ENCODE peak calls at places on chromosomes 3 and 15, in four cellular contexts. R is K562, Z is HepG2, B is GM12878. C is an unnamed sample.

GRCh38 chr15:48580736-48581135 is 64.8 kb downstream of the FBN1 start:
- DNase-seq in R (no peak), Z (no peak), B (no peak), C (no peak)

GRCh38 chr15:79373728-79374127 is 58.4 kb upstream of the MINAR1 start:
- DNase-seq in R (no peak), Z (no peak), B (no peak), C (no peak)

GRCh38 chr3:128845119-128845518 is 34.3 kb upstream of the ACAD9 start:
- DNase-seq in R (peak), Z (peak), B (no peak), C (no peak)

GRCh38 chr3:66484106-66484857 is 16.5 kb downstream of the LRIG1 start:
- DNase-seq in R (no peak), Z (no peak), B (no peak), C (no peak)

GRCh38 chr15:94126999-94127398 is 104.4 kb upstream of the MCTP2 start:
- DNase-seq in R (no peak), Z (no peak), B (no peak), C (no peak)

GRCh38 chr3:162541923-162542322 is 1045.3 kb downstream of the OTOL1 start:
- DNase-seq in R (no peak), Z (no peak), B (no peak), C (no peak)

GRCh38 chr15:78726870-78727551 is 84.3 kb downstream of the ADAMTS7 start:
- DNase-seq in R (peak), Z (peak), B (no peak), C (peak)

GRCh38 chr3:28677581-28677980 is 329.0 kb upstream of the AZI2 start:
- DNase-seq in R (no peak), Z (no peak), B (no peak), C (no peak)

GRCh38 chr3:106309274-106309673 is 440.5 kb upstream of the CBLB start:
- DNase-seq in R (no peak), Z (no peak), B (no peak), C (no peak)

GRCh38 chr3:119796785-119797184 is 14.9 kb downstream of the NR1I2 start:
- DNase-seq in R (peak), Z (peak), B (no peak), C (no peak)

GRCh38 chr3:150345021-150345538 is 63.0 kb upstream of the TSC22D2 start:
- DNase-seq in R (no peak), Z (peak), B (no peak), C (no peak)

GRCh38 chr3:183699238-183699947 is 1.8 kb downstream of the YEATS2 start:
- DNase-seq in R (peak), Z (no peak), B (no peak), C (no peak)

GRCh38 chr3:11570251-11570650 is 73.5 kb downstream of the VGLL4 start:
- DNase-seq in R (no peak), Z (no peak), B (no peak), C (no peak)

GRCh38 chr3:193016437-193016887 is 98.8 kb upstream of the MB21D2 start:
- DNase-seq in R (no peak), Z (no peak), B (no peak), C (no peak)

GRCh38 chr3:129016366-129016724 is 15.2 kb downstream of the EFCC1 start:
- DNase-seq in R (no peak), Z (peak), B (no peak), C (no peak)

GRCh38 chr15:89087066-89087829 is 1.0 kb upstream of the ABHD2 start:
- DNase-seq in R (no peak), Z (no peak), B (no peak), C (no peak)

GRCh38 chr3:12663311-12663935 is 494 bp downstream of the RAF1 start:
- DNase-seq in R (no peak), Z (no peak), B (no peak), C (no peak)

GRCh38 chr15:82832601-82833209 is 23.3 kb downstream of the WHAMM start:
- DNase-seq in R (no peak), Z (no peak), B (peak), C (no peak)

GRCh38 chr3:44870375-44871061 is 3.9 kb upstream of the TGM4 start:
- DNase-seq in R (no peak), Z (peak), B (no peak), C (no peak)

GRCh38 chr15:61038387-61038786 is 190.7 kb downstream of the RORA start:
- DNase-seq in R (peak), Z (no peak), B (no peak), C (peak)

GRCh38 chr3:99965077-99965476 is 147.4 kb downstream of the CMSS1 start:
- DNase-seq in R (no peak), Z (no peak), B (no peak), C (no peak)

GRCh38 chr3:113018461-113019181 is 27.8 kb downstream of the GTPBP8 start:
- DNase-seq in R (peak), Z (no peak), B (no peak), C (no peak)

GRCh38 chr3:45922039-45922326 is 21.3 kb upstream of the CXCR6 start:
- DNase-seq in R (no peak), Z (no peak), B (no peak), C (no peak)
- TF ChIP-seq FOXM1 in R (no peak), Z (no peak), B (no peak), C (no peak)

DNA sequence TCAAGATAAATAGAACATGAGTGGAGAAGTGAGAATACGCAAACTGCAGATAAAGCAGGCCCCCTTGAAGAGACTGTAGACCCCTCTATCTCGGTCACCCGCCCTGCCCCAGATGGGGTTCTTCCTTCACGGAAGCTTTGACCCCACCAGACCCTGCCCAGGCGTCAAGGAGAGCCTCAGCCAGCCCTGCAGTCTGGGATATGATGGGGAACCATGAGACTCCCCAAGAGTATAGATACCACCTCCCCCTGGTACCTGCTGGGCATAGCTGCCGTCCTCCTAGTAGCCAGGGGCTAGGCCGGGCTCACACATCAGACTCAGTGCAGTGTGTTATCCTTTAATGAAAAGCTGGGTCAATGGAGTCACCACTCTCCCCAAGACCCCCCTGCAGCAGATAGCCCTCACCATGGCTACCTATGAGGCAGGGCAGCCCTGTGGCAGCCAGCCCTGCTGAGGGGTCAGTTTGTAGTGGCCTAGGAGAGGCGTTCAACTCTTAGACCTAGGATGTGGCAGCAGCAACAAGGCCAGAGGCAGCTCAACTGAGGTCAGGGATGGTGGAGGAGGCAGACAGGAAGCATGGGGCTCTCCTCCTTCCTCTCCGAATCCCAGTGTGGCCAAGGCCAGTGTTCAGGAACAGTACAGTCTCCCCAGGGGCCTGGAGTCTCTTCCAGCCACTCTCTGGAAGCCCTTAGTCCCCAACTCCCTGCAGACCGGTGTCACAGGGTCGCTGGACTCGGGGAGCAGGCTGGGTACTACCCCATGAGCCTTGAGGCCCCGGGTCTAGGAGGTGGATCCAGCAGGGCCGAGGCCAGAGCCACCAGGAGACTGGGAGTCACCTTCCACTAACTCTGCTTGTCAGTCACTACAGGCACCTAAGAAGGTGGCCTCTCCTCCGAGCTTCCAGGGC is 26.1 kb downstream of the PLXNB1 start:
- DNase-seq in R (no peak), Z (no peak), B (no peak), C (no peak)
- TF ChIP-seq FOXK2 in R (no peak), Z (no peak), B (no peak), C (no peak)

DNA sequence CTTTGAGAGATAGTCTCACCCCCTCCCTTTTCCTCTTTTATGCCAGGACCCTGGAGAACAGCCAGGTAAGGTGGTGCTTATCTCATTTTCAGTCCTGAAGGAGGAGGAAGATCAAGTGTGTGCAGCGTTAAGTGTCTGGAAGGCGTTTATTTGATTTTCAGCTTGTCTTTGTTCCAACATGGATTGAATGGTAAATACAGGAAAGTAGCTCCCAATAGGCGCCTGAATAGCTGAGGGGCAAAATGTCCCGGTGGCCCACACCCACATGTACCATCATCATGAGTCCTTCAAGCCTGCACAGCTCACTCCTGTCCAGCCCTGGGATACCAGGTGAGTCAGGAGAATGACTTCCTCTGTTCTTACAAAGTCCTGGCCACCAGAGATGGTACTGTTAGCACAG is 73.5 kb downstream of the CEMIP start:
- DNase-seq in R (no peak), Z (no peak), B (no peak), C (no peak)
- TF ChIP-seq SP1 in R (no peak), Z (no peak), B (no peak), C (no peak)

GRCh38 chr3:49927798-49928197 is 1.8 kb downstream of the MON1A start:
- DNase-seq in R (no peak), Z (peak), B (no peak), C (no peak)

GRCh38 chr3:49925485-49925884 is 4.1 kb downstream of the MON1A start:
- DNase-seq in R (no peak), Z (no peak), B (no peak), C (no peak)

GRCh38 chr3:49926117-49926728 is 3.4 kb downstream of the MON1A start:
- DNase-seq in R (no peak), Z (no peak), B (no peak), C (no peak)

GRCh38 chr3:49928511-49929017 is 1.0 kb downstream of the MON1A start:
- DNase-seq in R (no peak), Z (no peak), B (no peak), C (no peak)

GRCh38 chr3:49924683-49925082 is 4.9 kb downstream of the MON1A start:
- DNase-seq in R (peak), Z (no peak), B (no peak), C (no peak)
- TF ChIP-seq FOXM1 in R (no peak), Z (no peak), B (no peak), C (no peak)